ENCODE peak calls at places on chromosomes 5 and 9, in seven cellular contexts. I is choroid plexus epithelial cell, S is AG09309, M is body of pancreas, G is cardiac muscle cell, N is psoas muscle, A is cardiac fibroblast. R is an unnamed sample.

GRCh38 chr9:18474778-18475177 is 825 bp downstream of the ADAMTSL1 start:
- DNase-seq in I (peak), S (peak), M (no peak), G (peak), N (no peak), A (peak), R (no peak)

GRCh38 chr9:21097817-21098216 is 20.1 kb upstream of the IFNB1 start:
- DNase-seq in I (no peak), S (no peak), M (no peak), G (no peak), N (no peak), A (no peak), R (no peak)

GRCh38 chr9:116959775-116960174 is 272.7 kb downstream of the TRIM32 start:
- DNase-seq in I (no peak), S (no peak), M (peak), G (no peak), N (no peak), A (no peak), R (no peak)

GRCh38 chr9:93009337-93010015 is 49.0 kb upstream of the SUSD3 start:
- DNase-seq in I (no peak), S (no peak), M (no peak), G (no peak), N (peak), A (no peak), R (no peak)

GRCh38 chr5:166625210-166625865 is 1666.1 kb upstream of the WWC1 start:
- DNase-seq in I (peak), S (no peak), M (no peak), G (peak), N (no peak), A (peak), R (no peak)

GRCh38 chr5:56977822-56978221 is 25.9 kb upstream of the MIER3 start:
- DNase-seq in I (no peak), S (no peak), M (no peak), G (no peak), N (no peak), A (no peak), R (no peak)

GRCh38 chr5:102895976-102896375 is 140.9 kb downstream of the PAM start:
- DNase-seq in I (no peak), S (no peak), M (no peak), G (no peak), N (no peak), A (no peak), R (no peak)

GRCh38 chr5:137734962-137735530 is 843 bp downstream of the KLHL3 start:
- DNase-seq in I (peak), S (no peak), M (peak), G (peak), N (no peak), A (peak), R (no peak)

GRCh38 chr9:34256104-34256503 is 73.0 kb downstream of the KIF24 start:
- DNase-seq in I (peak), S (no peak), M (no peak), G (no peak), N (peak), A (no peak), R (no peak)

GRCh38 chr9:105047652-105048031 is 119.7 kb upstream of the ABCA1 start:
- DNase-seq in I (no peak), S (no peak), M (no peak), G (no peak), N (no peak), A (no peak), R (no peak)

GRCh38 chr5:68347549-68347948 is 132.0 kb downstream of the PIK3R1 start:
- DNase-seq in I (no peak), S (no peak), M (no peak), G (no peak), N (no peak), A (no peak), R (no peak)
- TF ChIP-seq CTCF in I (no peak), S (no peak), M (no peak), G (no peak), N (no peak), A (no peak), R (no peak)

GRCh38 chr9:126500600-126501382 is 112.9 kb upstream of the LMX1B start:
- DNase-seq in I (peak), S (no peak), M (peak), G (peak), N (peak), A (peak), R (peak)

GRCh38 chr9:126498331-126498730 is 115.4 kb upstream of the LMX1B start:
- DNase-seq in I (no peak), S (no peak), M (no peak), G (no peak), N (no peak), A (no peak), R (no peak)

GRCh38 chr9:126501383-126502331 is 112.1 kb upstream of the LMX1B start:
- DNase-seq in I (no peak), S (no peak), M (no peak), G (no peak), N (no peak), A (no peak), R (no peak)

GRCh38 chr9:126499005-126499910 is 114.5 kb upstream of the LMX1B start:
- DNase-seq in I (peak), S (no peak), M (peak), G (peak), N (no peak), A (peak), R (no peak)

DNA sequence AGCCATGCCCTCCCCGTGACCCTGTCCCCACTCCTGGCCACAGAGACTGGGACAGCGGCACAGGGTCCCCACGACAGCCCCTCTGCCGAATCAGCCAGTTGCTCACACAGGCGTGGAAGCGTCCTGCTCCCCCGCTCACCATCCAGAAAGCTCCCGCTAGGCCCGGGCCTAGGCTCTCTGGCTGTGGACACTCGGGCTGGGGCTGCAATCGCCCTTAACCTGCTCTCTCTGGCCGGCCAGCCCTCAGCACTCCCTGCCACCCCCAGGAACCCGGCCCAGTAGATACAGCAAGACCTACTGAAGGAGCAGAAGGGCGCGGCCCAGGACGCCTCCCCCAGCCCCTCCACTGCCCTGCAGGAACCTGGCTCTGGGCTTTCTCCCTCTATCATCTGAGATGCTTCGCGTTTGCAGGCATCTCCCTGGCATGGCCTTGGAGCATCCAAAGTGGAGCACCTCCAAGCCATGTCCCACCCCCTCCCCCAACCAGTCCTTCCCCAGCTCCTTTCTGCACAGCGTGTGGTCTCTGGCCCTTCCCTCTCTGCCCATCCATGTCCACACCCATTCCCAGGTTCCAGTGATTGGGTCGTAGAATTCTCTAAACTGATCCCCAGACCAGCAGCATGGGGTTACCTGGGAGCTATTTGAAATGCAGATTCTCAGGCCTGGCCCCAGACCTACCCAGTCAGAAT is 113.7 kb upstream of the LMX1B start:
- DNase-seq in I (no peak), S (no peak), M (no peak), G (no peak), N (no peak), A (no peak), R (no peak)
- H3K4me3 ChIP-seq in I (peak), S (peak), M (no peak), G (peak), N (peak), A (peak), R (peak)

GRCh38 chr9:127955294-127956015 is 17.8 kb upstream of the DPM2 start:
- DNase-seq in I (no peak), S (no peak), M (peak), G (no peak), N (peak), A (no peak), R (peak)
- TF ChIP-seq CTCF in I (peak), S (peak), M (peak), G (no peak), N (peak), A (no peak), R (peak)

DNA sequence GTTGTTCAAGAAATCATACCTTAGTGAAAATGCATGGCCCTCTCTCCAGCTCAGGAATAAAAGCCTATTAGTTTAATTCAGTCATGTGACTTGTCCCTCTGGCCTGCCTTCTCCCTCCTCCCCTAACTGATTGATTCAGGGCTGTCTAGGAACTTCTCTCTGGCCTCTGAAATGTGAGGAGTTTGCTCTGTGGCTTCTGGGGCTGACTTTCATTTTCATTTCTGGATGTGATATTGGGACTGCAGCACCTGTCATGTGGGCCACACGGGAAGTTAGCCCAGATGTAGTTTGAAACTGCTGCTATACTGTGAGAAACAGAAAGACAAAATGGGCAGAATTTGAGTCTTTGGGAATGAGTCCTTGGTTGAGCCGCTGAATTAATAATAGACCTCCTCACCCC is 44.8 kb downstream of the PARP8 start:
- DNase-seq in I (peak), S (no peak), M (peak), G (no peak), N (no peak), A (peak), R (no peak)
- H3K4me3 ChIP-seq in I (no peak), S (no peak), M (no peak), G (no peak), N (no peak), A (no peak), R (peak)

DNA sequence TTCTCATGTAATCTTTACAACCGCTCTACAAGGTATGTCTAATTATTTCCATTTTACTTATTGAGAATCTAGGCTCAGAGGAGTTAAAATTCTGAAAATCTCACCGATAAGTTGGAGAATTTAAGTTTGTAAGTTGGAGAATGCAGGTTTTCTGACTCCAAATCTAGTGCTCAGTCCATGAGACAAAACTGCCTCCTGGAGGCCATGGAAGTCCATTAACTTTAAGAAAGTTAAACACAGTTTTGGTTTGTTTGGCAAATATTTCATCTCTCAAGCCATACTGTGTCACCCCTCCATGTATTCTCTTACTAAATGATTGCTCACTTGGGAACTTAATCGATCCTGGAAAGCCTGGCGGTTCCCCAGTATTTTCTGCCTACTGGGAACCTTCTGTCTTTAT is 52.6 kb downstream of the INIP start:
- DNase-seq in I (peak), S (peak), M (peak), G (peak), N (no peak), A (peak), R (no peak)
- TF ChIP-seq CTCF in I (peak), S (peak), M (no peak), G (peak), N (no peak), A (peak), R (peak)

DNA sequence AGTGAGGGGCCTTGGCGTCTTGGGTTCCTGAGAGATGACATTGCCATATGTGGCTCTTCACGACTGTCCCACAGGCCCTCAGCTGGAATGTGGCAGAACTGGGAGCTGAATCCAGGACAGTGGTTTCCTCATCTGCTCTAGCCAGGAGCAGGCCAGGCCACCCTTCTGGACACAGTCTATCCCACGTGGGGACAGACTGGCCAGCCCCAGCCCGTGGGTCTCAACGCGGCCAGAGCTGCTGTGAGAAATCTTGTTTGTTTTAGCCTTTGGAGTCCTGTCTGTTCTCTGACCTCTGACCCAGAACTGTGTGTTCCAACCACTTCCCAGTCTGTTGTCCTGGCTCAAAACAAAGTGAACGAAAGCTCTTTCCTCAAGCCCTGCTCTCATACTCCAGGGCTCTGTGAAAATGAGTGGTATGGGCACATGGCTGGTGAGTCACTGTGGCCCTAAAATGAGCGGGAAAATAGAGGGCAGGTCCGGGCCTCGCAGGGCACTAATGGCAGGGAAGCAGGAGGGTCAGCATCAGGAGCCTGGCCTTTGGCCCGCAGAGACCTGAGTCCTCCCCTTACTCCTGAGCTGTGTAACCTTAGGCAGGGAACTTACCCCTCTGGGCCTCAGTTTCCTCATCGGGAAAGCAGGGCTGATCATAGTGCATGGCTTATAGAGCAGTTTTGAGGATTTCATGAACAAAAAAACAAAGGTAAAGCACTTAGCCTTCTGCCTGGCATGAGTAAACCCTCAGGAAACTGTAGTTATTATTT is 34.8 kb upstream of the GLRX start:
- DNase-seq in I (peak), S (no peak), M (peak), G (peak), N (peak), A (peak), R (peak)
- H3K4me3 ChIP-seq in I (no peak), S (no peak), M (no peak), G (no peak), N (no peak), A (no peak), R (no peak)

GRCh38 chr5:34522599-34523381 is 133.3 kb upstream of the RAI14 start:
- DNase-seq in I (peak), S (peak), M (peak), G (peak), N (no peak), A (peak), R (peak)
- TF ChIP-seq CTCF in I (peak), S (peak), M (peak), G (peak), N (peak), A (peak), R (peak)

R was measured in LNCaP clone FGC.